ENCODE peak calls at places on chromosomes 7 and 10, in seven cellular contexts. F is activated gamma-delta T cell treated with anti-CD3 and anti-CD28 coated beads, Interleukin-2, amount 50 U/mL, for 16 hours; G is activated T-helper 1 cell treated with anti-CD3 and anti-CD28 coated beads, Interleukin-12 subunit alpha, Interleukin-12 subunit beta, Interleukin-2, Interleukin-4 antibody, amounts not matched to agents 30 ng/mL and 10 ng/mL and 1 ng/mL, durations not matched to agents 14 hours and 24 hours and 36 hours; T is cardiac muscle cell; J is stimulated activated CD4-positive, alpha-beta T cell treated with anti-CD3 and anti-CD28 coated beads, Interleukin-15, amount 100 ng/mL, for 1 hour; Z is PC-3; O is epithelial cell of esophagus. K is an unnamed sample.

GRCh38 chr7:25098096-25099046 is 26.7 kb downstream of the CYCS start:
- DNase-seq in J (peak), O (peak), Z (peak), G (peak), T (peak), F (peak), K (peak)

GRCh38 chr10:22649390-22649841 is 65.0 kb downstream of the PIP4K2A start:
- DNase-seq in O (no peak), J (no peak), T (no peak), Z (no peak), G (no peak), F (no peak), K (no peak)

GRCh38 chr10:62374862-62375710 is 917 bp downstream of the ZNF365 start:
- DNase-seq in T (no peak), J (no peak), F (no peak), O (peak), G (no peak), Z (peak), K (no peak)

GRCh38 chr7:101862280-101863220 is 45.1 kb downstream of the CUX1 start:
- DNase-seq in J (no peak), T (no peak), Z (no peak), G (no peak), O (no peak), F (no peak), K (no peak)

GRCh38 chr7:155850730-155851678 is 38.7 kb upstream of the SHH start:
- DNase-seq in T (no peak), F (no peak), O (no peak), Z (no peak), J (no peak), G (no peak), K (no peak)

GRCh38 chr10:73953665-73954064 is 42.7 kb downstream of the PLAU start:
- DNase-seq in G (no peak), Z (no peak), O (no peak), T (peak), J (no peak), F (no peak), K (no peak)

GRCh38 chr10:133347636-133348517 is 704 bp downstream of the PRAP1 start:
- DNase-seq in T (no peak), Z (no peak), J (no peak), G (no peak), F (no peak), O (no peak), K (no peak)

GRCh38 chr10:80769700-80770160 is 232.0 kb downstream of the SH2D4B start:
- DNase-seq in G (no peak), F (no peak), Z (no peak), T (no peak), O (no peak), J (no peak), K (no peak)

GRCh38 chr7:45978010-45978681 is 57.1 kb upstream of the IGFBP3 start:
- DNase-seq in T (peak), Z (peak), G (no peak), O (peak), J (no peak), F (no peak), K (no peak)

GRCh38 chr7:151256410-151257045 is 8.0 kb upstream of the SMARCD3 start:
- DNase-seq in G (no peak), Z (no peak), O (no peak), T (no peak), F (no peak), J (no peak), K (no peak)

GRCh38 chr7:139108256-139109187 is 998 bp downstream of the ZC3HAV1 start:
- DNase-seq in Z (peak), G (no peak), O (peak), F (no peak), J (no peak), T (peak), K (peak)

K was measured in progenitor cell of endocrine pancreas.